ENCODE peak calls at places on chromosomes 7 and 10, in six cellular contexts. V, Y, H, T, X and N are unnamed samples. For H3K9me3, the result is how much of the 10 kb centered on the place peaks cover.

GRCh38 chr10:98293550-98294269 is 25.7 kb upstream of the LOXL4 start:
- DNase-seq in X (no peak), V (peak), Y (no peak), T (no peak), H (peak), N (no peak)

GRCh38 chr10:78602201-78602917 is 466.4 kb upstream of the ZMIZ1 start:
- DNase-seq in H (peak), V (no peak), T (no peak), Y (no peak), X (no peak), N (no peak)

GRCh38 chr7:109456116-109456515 is 886.4 kb downstream of the DNAJB9 start:
- DNase-seq in T (no peak), V (no peak), Y (no peak), H (no peak), X (no peak), N (no peak)

GRCh38 chr10:88565072-88565471 is 18.0 kb downstream of the RNLS start:
- DNase-seq in T (no peak), Y (no peak), X (no peak), H (peak), V (peak), N (no peak)

GRCh38 chr7:92634924-92635519 is 44.8 kb upstream of the FAM133B start:
- DNase-seq in H (peak), V (peak), T (no peak), Y (peak), X (no peak), N (no peak)

GRCh38 chr7:155374276-155375252 is 76.9 kb downstream of the INSIG1 start:
- DNase-seq in T (no peak), Y (no peak), X (no peak), V (no peak), H (no peak), N (no peak)

GRCh38 chr7:114175140-114175539 is 239.5 kb upstream of the FOXP2 start:
- DNase-seq in Y (peak), H (peak), T (no peak), V (no peak), X (no peak), N (no peak)

GRCh38 chr10:17737021-17737965 is 14.7 kb upstream of the TMEM236 start:
- DNase-seq in X (peak), Y (peak), V (peak), T (no peak), H (peak), N (no peak)

GRCh38 chr7:122935620-122936019 is 49.4 kb upstream of the CADPS2 start:
- DNase-seq in T (no peak), V (no peak), H (no peak), Y (no peak), X (no peak), N (no peak)

GRCh38 chr7:134827889-134828288 is 48.5 kb downstream of the CALD1 start:
- DNase-seq in Y (no peak), V (peak), X (no peak), T (no peak), H (peak), N (no peak)

GRCh38 chr7:75772081-75773077 is at the start of gene CCL26:
- DNase-seq in Y (peak), H (peak), T (no peak), X (no peak), V (peak), N (no peak)

GRCh38 chr10:1504286-1504685 is 233.0 kb downstream of the ADARB2 start:
- DNase-seq in V (no peak), H (no peak), T (no peak), X (no peak), Y (no peak), N (no peak)

GRCh38 chr7:156768698-156769472 is 124.1 kb downstream of the LMBR1 start:
- DNase-seq in Y (peak), T (no peak), V (no peak), X (no peak), H (no peak), N (no peak)

GRCh38 chr7:71935674-71936073 is 476.5 kb downstream of the CALN1 start:
- DNase-seq in H (no peak), T (no peak), V (no peak), Y (no peak), X (no peak), N (no peak)

GRCh38 chr10:105406488-105406887 is 765.4 kb downstream of the SORCS3 start:
- DNase-seq in T (no peak), Y (no peak), H (no peak), V (no peak), X (no peak), N (no peak)

GRCh38 chr7:112892263-112892662 is 102.1 kb upstream of the TMEM168 start:
- DNase-seq in X (no peak), H (peak), Y (peak), V (peak), T (no peak), N (no peak)

GRCh38 chr10:50367732-50368131 is 116.4 kb upstream of the ASAH2 start:
- DNase-seq in X (no peak), T (no peak), Y (peak), H (peak), V (peak), N (peak)

GRCh38 chr10:71878327-71879034 is 27.4 kb upstream of the PSAP start:
- DNase-seq in X (no peak), T (peak), Y (no peak), V (no peak), H (no peak), N (no peak)

GRCh38 chr10:127619550-127619949 is 70.4 kb downstream of the NPS start:
- DNase-seq in T (no peak), H (no peak), V (no peak), Y (no peak), X (no peak), N (no peak)

GRCh38 chr10:26391701-26392695 is 46.1 kb upstream of the APBB1IP start:
- DNase-seq in T (no peak), H (no peak), Y (no peak), V (no peak), X (no peak), N (no peak)

GRCh38 chr7:2193120-2193519 is 39.6 kb downstream of the MAD1L1 start:
- DNase-seq in V (no peak), T (no peak), H (no peak), X (no peak), Y (no peak), N (no peak)

GRCh38 chr10:80487791-80488538 is 33.9 kb downstream of the TSPAN14 start:
- DNase-seq in X (no peak), V (no peak), Y (no peak), T (no peak), H (no peak), N (no peak)

GRCh38 chr7:136266457-136266856 is 289.3 kb upstream of the MTPN start:
- DNase-seq in T (no peak), V (no peak), Y (no peak), H (no peak), X (no peak), N (no peak)

GRCh38 chr10:27153855-27154198 is 357 bp downstream of the YME1L1 start:
- DNase-seq in X (no peak), T (no peak), Y (peak), H (peak), V (peak), N (no peak)

GRCh38 chr7:22166928-22167327 is 190.0 kb downstream of the RAPGEF5 start:
- DNase-seq in X (no peak), Y (no peak), V (no peak), T (no peak), H (no peak), N (no peak)

GRCh38 chr7:118496138-118496644 is 271.7 kb downstream of the ANKRD7 start:
- DNase-seq in V (no peak), Y (no peak), T (no peak), X (peak), H (no peak), N (no peak)

GRCh38 chr10:79044036-79044664 is 24.6 kb upstream of the ZMIZ1 start:
- DNase-seq in V (no peak), H (no peak), X (no peak), Y (no peak), T (no peak), N (no peak)

GRCh38 chr10:62738916-62739315 is 65.6 kb upstream of the ADO start:
- DNase-seq in T (no peak), H (peak), Y (peak), V (peak), X (no peak), N (peak)

GRCh38 chr7:46215987-46216567 is 295.0 kb upstream of the IGFBP3 start:
- DNase-seq in T (no peak), H (no peak), X (no peak), Y (no peak), V (no peak), N (no peak)

GRCh38 chr10:93068411-93069244 is 5.1 kb upstream of the CYP26A1 start:
- DNase-seq in X (no peak), T (no peak), Y (no peak), H (peak), V (peak), N (no peak)
- TF ChIP-seq EZH2 in X (no peak), T (no peak), Y (no peak), H (peak), V (no peak), N (peak)

GRCh38 chr10:60820093-60820769 is 42.0 kb downstream of the CDK1 start:
- DNase-seq in X (no peak), V (peak), T (no peak), H (peak), Y (peak), N (no peak)
- H3K9me3 ChIP-seq in X (under half), V (under half), T (under half), H (under half), Y (under half), N (under half)

GRCh38 chr7:27244488-27245123 is 2.0 kb downstream of the EVX1 start:
- DNase-seq in Y (no peak), H (no peak), V (no peak), X (no peak), T (no peak), N (no peak)
- TF ChIP-seq EZH2 in Y (no peak), H (no peak), V (peak), X (no peak), T (no peak), N (peak)

GRCh38 chr10:13555884-13556529 is 27.2 kb upstream of the BEND7 start:
- DNase-seq in V (no peak), X (no peak), H (no peak), T (no peak), Y (no peak), N (no peak)

GRCh38 chr10:13550813-13551212 is 22.0 kb upstream of the BEND7 start:
- DNase-seq in T (no peak), V (no peak), H (no peak), X (no peak), Y (no peak), N (no peak)
- H3K9me3 ChIP-seq in T (under half), V (under half), H (under half), X (under half), Y (under half), N (under half)

DNA sequence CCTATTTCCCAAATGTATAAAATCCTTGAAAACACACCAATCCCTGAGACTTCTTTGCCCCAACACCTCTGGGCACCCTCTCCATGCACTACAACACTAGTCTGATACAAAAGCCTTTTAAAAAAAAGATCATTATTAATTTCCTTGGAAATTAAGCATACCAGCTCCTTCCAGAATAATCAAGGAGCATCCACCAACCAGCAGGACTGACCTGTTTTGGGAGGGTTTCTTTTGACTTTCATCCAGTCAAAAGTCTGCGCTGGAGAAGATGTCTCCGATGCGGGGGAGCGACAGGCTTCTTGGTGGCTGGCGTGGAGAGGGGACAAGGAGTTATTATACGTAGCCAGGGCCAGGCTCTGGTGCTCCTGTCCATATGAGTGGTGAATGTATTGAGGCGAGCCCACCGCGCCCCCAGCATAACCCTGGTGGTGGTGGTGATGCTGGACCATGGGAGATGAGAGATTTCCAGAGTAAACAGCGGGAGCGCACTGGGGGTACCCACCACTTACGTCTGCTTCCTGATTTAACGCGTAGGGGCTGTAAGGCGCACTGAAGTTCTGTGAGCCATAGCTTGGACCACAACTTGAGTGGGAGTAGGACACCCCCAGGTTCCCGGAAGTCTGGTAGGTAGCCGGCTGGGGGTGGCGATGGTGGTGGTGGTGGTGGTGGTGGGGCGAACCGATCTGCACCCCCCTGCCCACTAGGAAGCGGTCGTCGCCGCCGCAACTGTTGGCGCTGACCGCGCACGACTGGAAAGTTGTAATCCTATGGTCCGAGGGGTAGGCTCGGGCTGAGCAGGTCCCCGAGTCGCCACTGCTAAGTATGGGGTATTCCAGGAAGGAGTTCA is 527 bp downstream of the HOXA1 start:
- DNase-seq in T (no peak), X (no peak), H (no peak), Y (no peak), V (no peak), N (no peak)
- TF ChIP-seq EZH2 in T (no peak), X (no peak), H (no peak), Y (no peak), V (no peak), N (no peak)

DNA sequence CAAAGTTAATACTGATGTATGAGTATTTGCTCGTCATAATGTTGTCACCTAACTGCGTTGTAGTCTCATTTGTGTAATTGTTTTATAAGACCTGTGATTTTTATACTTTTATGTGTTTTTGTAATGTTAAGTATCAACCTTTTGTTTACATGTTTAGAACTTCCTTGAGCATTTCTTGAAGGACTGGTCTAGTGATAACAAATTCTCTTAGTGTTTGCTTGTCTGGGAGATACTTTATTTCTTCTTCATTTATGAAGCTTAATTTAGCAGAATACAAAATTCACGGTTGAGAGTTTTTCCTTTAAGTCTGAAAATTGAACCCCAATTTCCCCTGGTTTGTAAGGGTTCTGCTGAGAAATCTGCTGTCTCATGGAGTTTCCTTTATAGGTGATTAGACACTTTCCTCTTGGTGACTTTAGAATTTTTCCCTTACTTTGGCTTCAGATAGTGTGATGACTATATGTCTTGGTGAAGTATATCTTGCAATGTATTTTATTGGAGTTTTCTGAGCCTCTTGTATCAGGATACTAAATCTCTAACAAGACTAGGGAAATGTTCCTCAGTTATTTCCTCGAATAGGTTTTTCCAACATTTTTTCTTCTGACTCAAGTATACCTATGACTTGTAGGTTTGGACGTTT is 154.9 kb downstream of the WDR11 start:
- DNase-seq in Y (no peak), T (no peak), H (no peak), V (no peak), X (no peak), N (no peak)
- H3K9me3 ChIP-seq in Y (under half), T (under half), H (under half), V (under half), X (under half), N (under half)